ENCODE peak calls at places on chromosomes 1 and 21, in seven cellular contexts. I, V, J, O, E, M and T are unnamed samples.

GRCh38 chr21:32056791-32057190 is 184.0 kb downstream of the HUNK start:
- ATAC-seq in I (no peak), V (no peak), J (no peak), M (no peak), E (no peak), O (no peak), T (no peak)

GRCh38 chr1:16174261-16174871 is 18.5 kb upstream of the EPHA2 start:
- ATAC-seq in J (no peak), V (no peak), E (no peak), O (no peak), M (peak), I (no peak), T (peak)

GRCh38 chr1:90494748-90495282 is 222.3 kb downstream of the BARHL2 start:
- ATAC-seq in O (no peak), M (no peak), I (no peak), V (no peak), J (no peak), E (no peak), T (no peak)

GRCh38 chr1:206569548-206569947 is 42.7 kb downstream of the EIF2D start:
- ATAC-seq in V (no peak), E (no peak), O (no peak), M (no peak), J (no peak), I (no peak), T (no peak)

GRCh38 chr1:156150107-156151000 is 3.0 kb upstream of the SEMA4A start:
- ATAC-seq in V (no peak), I (peak), O (no peak), J (no peak), M (no peak), E (peak), T (no peak)

GRCh38 chr1:3566951-3567350 is 44.4 kb downstream of the MEGF6 start:
- ATAC-seq in J (no peak), V (no peak), I (no peak), M (no peak), E (no peak), O (no peak), T (no peak)

GRCh38 chr1:65918564-65918963 is 125.9 kb downstream of the PDE4B start:
- ATAC-seq in V (no peak), J (no peak), I (no peak), M (no peak), O (no peak), E (no peak), T (no peak)

GRCh38 chr1:234542211-234542850 is 63.4 kb upstream of the TARBP1 start:
- ATAC-seq in I (no peak), M (no peak), E (no peak), J (no peak), V (no peak), O (no peak), T (no peak)

GRCh38 chr1:231557898-231558710 is 29.6 kb downstream of the TSNAX start:
- ATAC-seq in O (peak), V (no peak), I (no peak), E (no peak), M (no peak), J (peak), T (no peak)

GRCh38 chr21:42238185-42238934 is 19.4 kb downstream of the ABCG1 start:
- ATAC-seq in I (peak), V (peak), E (peak), J (no peak), O (no peak), M (no peak), T (no peak)

GRCh38 chr1:155167166-155168104 is 5.7 kb downstream of the KRTCAP2 start:
- ATAC-seq in M (peak), O (peak), J (peak), V (peak), I (peak), E (peak), T (peak)

GRCh38 chr1:10730985-10731384 is 65.5 kb downstream of the CASZ1 start:
- ATAC-seq in E (peak), O (no peak), J (no peak), M (peak), V (no peak), I (no peak), T (peak)

GRCh38 chr1:241733899-241734298 is 81.8 kb downstream of the WDR64 start:
- ATAC-seq in E (no peak), O (no peak), J (no peak), V (no peak), M (no peak), I (no peak), T (no peak)

GRCh38 chr1:178573330-178573729 is 60.4 kb downstream of the TEX35 start:
- ATAC-seq in V (no peak), E (peak), J (no peak), O (no peak), I (no peak), M (no peak), T (no peak)

GRCh38 chr1:165369255-165369848 is 12.8 kb upstream of the LMX1A start:
- ATAC-seq in V (peak), O (no peak), I (peak), M (peak), E (no peak), J (no peak), T (no peak)

GRCh38 chr1:247332901-247333361 is 1.3 kb upstream of the ZNF496 start:
- ATAC-seq in O (no peak), J (no peak), M (no peak), E (no peak), V (no peak), I (no peak), T (no peak)

GRCh38 chr1:39638965-39639332 is 494 bp downstream of the HEYL start:
- ATAC-seq in M (no peak), I (no peak), J (no peak), E (no peak), V (no peak), O (no peak), T (no peak)

GRCh38 chr1:115220340-115221030 is 117.6 kb downstream of the NGF start:
- ATAC-seq in E (no peak), V (no peak), M (no peak), I (no peak), J (peak), O (no peak), T (no peak)

GRCh38 chr1:61101461-61102440 is 19.4 kb downstream of the NFIA start:
- ATAC-seq in I (no peak), J (no peak), E (no peak), O (no peak), V (no peak), M (no peak), T (no peak)

GRCh38 chr1:16405441-16405840 is 31.8 kb downstream of the SPATA21 start:
- ATAC-seq in E (no peak), I (no peak), V (no peak), O (no peak), J (no peak), M (no peak), T (no peak)

GRCh38 chr21:45886610-45887026 is 95.0 kb upstream of the COL6A1 start:
- ATAC-seq in V (peak), O (peak), E (peak), M (no peak), J (peak), I (peak), T (peak)

GRCh38 chr1:6909857-6910256 is 124.6 kb downstream of the CAMTA1 start:
- ATAC-seq in O (no peak), M (no peak), I (no peak), E (no peak), J (no peak), V (no peak), T (no peak)

GRCh38 chr1:195939844-195940243 is 668.4 kb downstream of the KCNT2 start:
- ATAC-seq in V (no peak), M (peak), E (no peak), I (no peak), O (no peak), J (no peak), T (peak)

GRCh38 chr21:40631201-40631600 is 215.8 kb downstream of the DSCAM start:
- ATAC-seq in V (no peak), E (no peak), I (no peak), J (no peak), O (no peak), M (no peak), T (no peak)

GRCh38 chr21:37550618-37551405 is 184.2 kb downstream of the DYRK1A start:
- ATAC-seq in O (no peak), M (no peak), V (no peak), E (no peak), I (no peak), J (no peak), T (no peak)

GRCh38 chr1:182122265-182122664 is 60.8 kb upstream of the ZNF648 start:
- ATAC-seq in E (no peak), M (no peak), I (no peak), J (no peak), V (no peak), O (no peak), T (no peak)

GRCh38 chr1:6889875-6890480 is 104.7 kb downstream of the CAMTA1 start:
- ATAC-seq in M (peak), O (peak), E (no peak), I (peak), V (peak), J (peak), T (peak)

GRCh38 chr1:25550683-25551310 is 7.4 kb downstream of the LDLRAP1 start:
- ATAC-seq in O (peak), I (no peak), J (peak), V (no peak), E (no peak), M (no peak), T (no peak)

GRCh38 chr1:6233376-6233775 is 2.4 kb downstream of the ICMT start:
- ATAC-seq in I (no peak), V (no peak), J (no peak), O (no peak), M (no peak), E (no peak), T (no peak)